ENCODE peak calls at places on chromosomes 3 and 15, in ten cellular contexts. One of them, this sample, is unnamed.

GRCh38 chr3:193214445-193214844 is 26.6 kb upstream of the PLAAT1 start:
- DNase-seq in body of pancreas: no peak
- DNase-seq in stimulated activated CD4-positive, alpha-beta T cell treated with anti-CD3 and anti-CD28 coated beads, TNF-alpha, amount 100 ng/mL, for 24 hours: no peak
- DNase-seq in brain microvascular endothelial cell: no peak
- DNase-seq in glutamatergic neuron: no peak
- DNase-seq in GDM1: no peak
- DNase-seq in NCI-H1105: no peak
- DNase-seq in SW480: no peak
- DNase-seq in activated naive CD8-positive, alpha-beta T cell treated with anti-CD3 and anti-CD28 coated beads, Interleukin-2, amount 50 U/mL, for 24 hours: no peak
- DNase-seq in H4: no peak
- DNase-seq in this sample: no peak

GRCh38 chr3:139101396-139101795 is 56.7 kb upstream of the PRR23C start:
- DNase-seq in body of pancreas: no peak
- DNase-seq in stimulated activated CD4-positive, alpha-beta T cell treated with anti-CD3 and anti-CD28 coated beads, TNF-alpha, amount 100 ng/mL, for 24 hours: no peak
- DNase-seq in brain microvascular endothelial cell: no peak
- DNase-seq in glutamatergic neuron: no peak
- DNase-seq in GDM1: no peak
- DNase-seq in NCI-H1105: no peak
- DNase-seq in SW480: no peak
- DNase-seq in activated naive CD8-positive, alpha-beta T cell treated with anti-CD3 and anti-CD28 coated beads, Interleukin-2, amount 50 U/mL, for 24 hours: no peak
- DNase-seq in H4: no peak
- DNase-seq in this sample: no peak

GRCh38 chr15:83163032-83163431 is 44.6 kb downstream of the HDGFL3 start:
- DNase-seq in body of pancreas: no peak
- DNase-seq in stimulated activated CD4-positive, alpha-beta T cell treated with anti-CD3 and anti-CD28 coated beads, TNF-alpha, amount 100 ng/mL, for 24 hours: no peak
- DNase-seq in brain microvascular endothelial cell: no peak
- DNase-seq in glutamatergic neuron: no peak
- DNase-seq in GDM1: no peak
- DNase-seq in NCI-H1105: no peak
- DNase-seq in SW480: no peak
- DNase-seq in activated naive CD8-positive, alpha-beta T cell treated with anti-CD3 and anti-CD28 coated beads, Interleukin-2, amount 50 U/mL, for 24 hours: no peak
- DNase-seq in H4: no peak
- DNase-seq in this sample: no peak

GRCh38 chr3:193132247-193132646 is 108.8 kb upstream of the PLAAT1 start:
- DNase-seq in body of pancreas: no peak
- DNase-seq in stimulated activated CD4-positive, alpha-beta T cell treated with anti-CD3 and anti-CD28 coated beads, TNF-alpha, amount 100 ng/mL, for 24 hours: no peak
- DNase-seq in brain microvascular endothelial cell: no peak
- DNase-seq in glutamatergic neuron: no peak
- DNase-seq in GDM1: no peak
- DNase-seq in NCI-H1105: no peak
- DNase-seq in SW480: no peak
- DNase-seq in activated naive CD8-positive, alpha-beta T cell treated with anti-CD3 and anti-CD28 coated beads, Interleukin-2, amount 50 U/mL, for 24 hours: no peak
- DNase-seq in H4: no peak
- DNase-seq in this sample: no peak

GRCh38 chr15:54979949-54980348 is 216.8 kb downstream of the RSL24D1 start:
- DNase-seq in body of pancreas: no peak
- DNase-seq in stimulated activated CD4-positive, alpha-beta T cell treated with anti-CD3 and anti-CD28 coated beads, TNF-alpha, amount 100 ng/mL, for 24 hours: no peak
- DNase-seq in brain microvascular endothelial cell: no peak
- DNase-seq in glutamatergic neuron: no peak
- DNase-seq in GDM1: no peak
- DNase-seq in NCI-H1105: no peak
- DNase-seq in SW480: no peak
- DNase-seq in activated naive CD8-positive, alpha-beta T cell treated with anti-CD3 and anti-CD28 coated beads, Interleukin-2, amount 50 U/mL, for 24 hours: no peak
- DNase-seq in H4: no peak
- DNase-seq in this sample: no peak

GRCh38 chr3:105997800-105998526 is 129.2 kb upstream of the CBLB start:
- DNase-seq in body of pancreas: no peak
- DNase-seq in stimulated activated CD4-positive, alpha-beta T cell treated with anti-CD3 and anti-CD28 coated beads, TNF-alpha, amount 100 ng/mL, for 24 hours: no peak
- DNase-seq in brain microvascular endothelial cell: peak; percentile 90
- DNase-seq in glutamatergic neuron: no peak
- DNase-seq in GDM1: no peak
- DNase-seq in NCI-H1105: no peak
- DNase-seq in SW480: peak; percentile 11
- DNase-seq in activated naive CD8-positive, alpha-beta T cell treated with anti-CD3 and anti-CD28 coated beads, Interleukin-2, amount 50 U/mL, for 24 hours: no peak
- DNase-seq in H4: peak; percentile 89
- DNase-seq in this sample: no peak

GRCh38 chr3:41792806-41793205 is 169.1 kb downstream of the ULK4 start:
- DNase-seq in body of pancreas: no peak
- DNase-seq in stimulated activated CD4-positive, alpha-beta T cell treated with anti-CD3 and anti-CD28 coated beads, TNF-alpha, amount 100 ng/mL, for 24 hours: no peak
- DNase-seq in brain microvascular endothelial cell: no peak
- DNase-seq in glutamatergic neuron: no peak
- DNase-seq in GDM1: no peak
- DNase-seq in NCI-H1105: no peak
- DNase-seq in SW480: no peak
- DNase-seq in activated naive CD8-positive, alpha-beta T cell treated with anti-CD3 and anti-CD28 coated beads, Interleukin-2, amount 50 U/mL, for 24 hours: no peak
- DNase-seq in H4: no peak
- DNase-seq in this sample: no peak

GRCh38 chr3:158789592-158789991 is 12.3 kb upstream of the MFSD1 start:
- DNase-seq in body of pancreas: no peak
- DNase-seq in stimulated activated CD4-positive, alpha-beta T cell treated with anti-CD3 and anti-CD28 coated beads, TNF-alpha, amount 100 ng/mL, for 24 hours: no peak
- DNase-seq in brain microvascular endothelial cell: peak; percentile 83
- DNase-seq in glutamatergic neuron: no peak
- DNase-seq in GDM1: no peak
- DNase-seq in NCI-H1105: peak; percentile 14
- DNase-seq in SW480: no peak
- DNase-seq in activated naive CD8-positive, alpha-beta T cell treated with anti-CD3 and anti-CD28 coated beads, Interleukin-2, amount 50 U/mL, for 24 hours: no peak
- DNase-seq in H4: peak; percentile 73
- DNase-seq in this sample: no peak

GRCh38 chr3:28745436-28745835 is 396.8 kb upstream of the AZI2 start:
- DNase-seq in body of pancreas: no peak
- DNase-seq in stimulated activated CD4-positive, alpha-beta T cell treated with anti-CD3 and anti-CD28 coated beads, TNF-alpha, amount 100 ng/mL, for 24 hours: no peak
- DNase-seq in brain microvascular endothelial cell: no peak
- DNase-seq in glutamatergic neuron: no peak
- DNase-seq in GDM1: no peak
- DNase-seq in NCI-H1105: no peak
- DNase-seq in SW480: peak; percentile 49
- DNase-seq in activated naive CD8-positive, alpha-beta T cell treated with anti-CD3 and anti-CD28 coated beads, Interleukin-2, amount 50 U/mL, for 24 hours: no peak
- DNase-seq in H4: peak; percentile 10
- DNase-seq in this sample: no peak

GRCh38 chr3:153595186-153595815 is 433.3 kb downstream of the RAP2B start:
- DNase-seq in body of pancreas: no peak
- DNase-seq in stimulated activated CD4-positive, alpha-beta T cell treated with anti-CD3 and anti-CD28 coated beads, TNF-alpha, amount 100 ng/mL, for 24 hours: no peak
- DNase-seq in brain microvascular endothelial cell: peak; percentile 49
- DNase-seq in glutamatergic neuron: no peak
- DNase-seq in GDM1: no peak
- DNase-seq in NCI-H1105: peak; percentile 40
- DNase-seq in SW480: peak; percentile 62
- DNase-seq in activated naive CD8-positive, alpha-beta T cell treated with anti-CD3 and anti-CD28 coated beads, Interleukin-2, amount 50 U/mL, for 24 hours: no peak
- DNase-seq in H4: peak; percentile 61
- DNase-seq in this sample: no peak

GRCh38 chr3:151584603-151585002 is 123.7 kb upstream of the IGSF10 start:
- DNase-seq in body of pancreas: no peak
- DNase-seq in stimulated activated CD4-positive, alpha-beta T cell treated with anti-CD3 and anti-CD28 coated beads, TNF-alpha, amount 100 ng/mL, for 24 hours: no peak
- DNase-seq in brain microvascular endothelial cell: no peak
- DNase-seq in glutamatergic neuron: peak; percentile 32
- DNase-seq in GDM1: no peak
- DNase-seq in NCI-H1105: no peak
- DNase-seq in SW480: peak; percentile 8
- DNase-seq in activated naive CD8-positive, alpha-beta T cell treated with anti-CD3 and anti-CD28 coated beads, Interleukin-2, amount 50 U/mL, for 24 hours: no peak
- DNase-seq in H4: no peak
- DNase-seq in this sample: no peak

GRCh38 chr15:68417897-68418296 is 14.1 kb downstream of the ITGA11 start:
- DNase-seq in body of pancreas: no peak
- DNase-seq in stimulated activated CD4-positive, alpha-beta T cell treated with anti-CD3 and anti-CD28 coated beads, TNF-alpha, amount 100 ng/mL, for 24 hours: no peak
- DNase-seq in brain microvascular endothelial cell: no peak
- DNase-seq in glutamatergic neuron: no peak
- DNase-seq in GDM1: no peak
- DNase-seq in NCI-H1105: no peak
- DNase-seq in SW480: no peak
- DNase-seq in activated naive CD8-positive, alpha-beta T cell treated with anti-CD3 and anti-CD28 coated beads, Interleukin-2, amount 50 U/mL, for 24 hours: no peak
- DNase-seq in H4: no peak
- DNase-seq in this sample: no peak

GRCh38 chr3:41045491-41045890 is 153.8 kb upstream of the CTNNB1 start:
- DNase-seq in body of pancreas: no peak
- DNase-seq in stimulated activated CD4-positive, alpha-beta T cell treated with anti-CD3 and anti-CD28 coated beads, TNF-alpha, amount 100 ng/mL, for 24 hours: no peak
- DNase-seq in brain microvascular endothelial cell: no peak
- DNase-seq in glutamatergic neuron: no peak
- DNase-seq in GDM1: no peak
- DNase-seq in NCI-H1105: no peak
- DNase-seq in SW480: no peak
- DNase-seq in activated naive CD8-positive, alpha-beta T cell treated with anti-CD3 and anti-CD28 coated beads, Interleukin-2, amount 50 U/mL, for 24 hours: no peak
- DNase-seq in H4: no peak
- DNase-seq in this sample: no peak

GRCh38 chr3:24100694-24101402 is 155.8 kb downstream of the NR1D2 start:
- DNase-seq in body of pancreas: no peak
- DNase-seq in stimulated activated CD4-positive, alpha-beta T cell treated with anti-CD3 and anti-CD28 coated beads, TNF-alpha, amount 100 ng/mL, for 24 hours: no peak
- DNase-seq in brain microvascular endothelial cell: no peak
- DNase-seq in glutamatergic neuron: no peak
- DNase-seq in GDM1: no peak
- DNase-seq in NCI-H1105: no peak
- DNase-seq in SW480: no peak
- DNase-seq in activated naive CD8-positive, alpha-beta T cell treated with anti-CD3 and anti-CD28 coated beads, Interleukin-2, amount 50 U/mL, for 24 hours: no peak
- DNase-seq in H4: no peak
- DNase-seq in this sample: no peak

GRCh38 chr3:60250810-60251209 is 1000.4 kb downstream of the FHIT start:
- DNase-seq in body of pancreas: no peak
- DNase-seq in stimulated activated CD4-positive, alpha-beta T cell treated with anti-CD3 and anti-CD28 coated beads, TNF-alpha, amount 100 ng/mL, for 24 hours: no peak
- DNase-seq in brain microvascular endothelial cell: no peak
- DNase-seq in glutamatergic neuron: no peak
- DNase-seq in GDM1: no peak
- DNase-seq in NCI-H1105: no peak
- DNase-seq in SW480: no peak
- DNase-seq in activated naive CD8-positive, alpha-beta T cell treated with anti-CD3 and anti-CD28 coated beads, Interleukin-2, amount 50 U/mL, for 24 hours: no peak
- DNase-seq in H4: no peak
- DNase-seq in this sample: no peak

GRCh38 chr3:146160964-146161724 is at the start of gene PLOD2:
- DNase-seq in body of pancreas: peak; percentile 85
- DNase-seq in stimulated activated CD4-positive, alpha-beta T cell treated with anti-CD3 and anti-CD28 coated beads, TNF-alpha, amount 100 ng/mL, for 24 hours: no peak
- DNase-seq in brain microvascular endothelial cell: peak; percentile 85
- DNase-seq in glutamatergic neuron: peak; percentile 84
- DNase-seq in GDM1: peak; percentile 26
- DNase-seq in NCI-H1105: peak; percentile 87
- DNase-seq in SW480: peak; percentile 35
- DNase-seq in activated naive CD8-positive, alpha-beta T cell treated with anti-CD3 and anti-CD28 coated beads, Interleukin-2, amount 50 U/mL, for 24 hours: peak; percentile 22
- DNase-seq in H4: peak; percentile 88
- DNase-seq in this sample: peak; percentile 86

GRCh38 chr15:52383100-52383588 is 87.5 kb upstream of the MYO5C start:
- DNase-seq in body of pancreas: no peak
- DNase-seq in stimulated activated CD4-positive, alpha-beta T cell treated with anti-CD3 and anti-CD28 coated beads, TNF-alpha, amount 100 ng/mL, for 24 hours: no peak
- DNase-seq in brain microvascular endothelial cell: no peak
- DNase-seq in glutamatergic neuron: no peak
- DNase-seq in GDM1: no peak
- DNase-seq in NCI-H1105: no peak
- DNase-seq in SW480: no peak
- DNase-seq in activated naive CD8-positive, alpha-beta T cell treated with anti-CD3 and anti-CD28 coated beads, Interleukin-2, amount 50 U/mL, for 24 hours: no peak
- DNase-seq in H4: no peak
- DNase-seq in this sample: no peak

GRCh38 chr3:75906555-75907112 is 121.3 kb upstream of the ZNF717 start:
- DNase-seq in body of pancreas: peak; percentile 15
- DNase-seq in stimulated activated CD4-positive, alpha-beta T cell treated with anti-CD3 and anti-CD28 coated beads, TNF-alpha, amount 100 ng/mL, for 24 hours: no peak
- DNase-seq in brain microvascular endothelial cell: peak; percentile 61
- DNase-seq in glutamatergic neuron: peak; percentile 84
- DNase-seq in GDM1: no peak
- DNase-seq in NCI-H1105: peak; percentile 25
- DNase-seq in SW480: no peak
- DNase-seq in activated naive CD8-positive, alpha-beta T cell treated with anti-CD3 and anti-CD28 coated beads, Interleukin-2, amount 50 U/mL, for 24 hours: no peak
- DNase-seq in H4: peak; percentile 76
- DNase-seq in this sample: no peak

GRCh38 chr3:33124638-33125037 is 10.8 kb downstream of the CRTAP start:
- DNase-seq in body of pancreas: no peak
- DNase-seq in stimulated activated CD4-positive, alpha-beta T cell treated with anti-CD3 and anti-CD28 coated beads, TNF-alpha, amount 100 ng/mL, for 24 hours: no peak
- DNase-seq in brain microvascular endothelial cell: no peak
- DNase-seq in glutamatergic neuron: no peak
- DNase-seq in GDM1: no peak
- DNase-seq in NCI-H1105: no peak
- DNase-seq in SW480: no peak
- DNase-seq in activated naive CD8-positive, alpha-beta T cell treated with anti-CD3 and anti-CD28 coated beads, Interleukin-2, amount 50 U/mL, for 24 hours: no peak
- DNase-seq in H4: no peak
- DNase-seq in this sample: no peak

GRCh38 chr3:148902173-148902791 is 37.2 kb downstream of the CPA3 start:
- DNase-seq in body of pancreas: no peak
- DNase-seq in stimulated activated CD4-positive, alpha-beta T cell treated with anti-CD3 and anti-CD28 coated beads, TNF-alpha, amount 100 ng/mL, for 24 hours: no peak
- DNase-seq in brain microvascular endothelial cell: no peak
- DNase-seq in glutamatergic neuron: no peak
- DNase-seq in GDM1: no peak
- DNase-seq in NCI-H1105: no peak
- DNase-seq in SW480: no peak
- DNase-seq in activated naive CD8-positive, alpha-beta T cell treated with anti-CD3 and anti-CD28 coated beads, Interleukin-2, amount 50 U/mL, for 24 hours: no peak
- DNase-seq in H4: no peak
- DNase-seq in this sample: no peak

GRCh38 chr3:196650740-196651311 is 11.3 kb downstream of the NRROS start:
- DNase-seq in body of pancreas: no peak
- DNase-seq in stimulated activated CD4-positive, alpha-beta T cell treated with anti-CD3 and anti-CD28 coated beads, TNF-alpha, amount 100 ng/mL, for 24 hours: no peak
- DNase-seq in brain microvascular endothelial cell: peak; percentile 97
- DNase-seq in glutamatergic neuron: no peak
- DNase-seq in GDM1: peak; percentile 60
- DNase-seq in NCI-H1105: no peak
- DNase-seq in SW480: peak; percentile 55
- DNase-seq in activated naive CD8-positive, alpha-beta T cell treated with anti-CD3 and anti-CD28 coated beads, Interleukin-2, amount 50 U/mL, for 24 hours: no peak
- DNase-seq in H4: peak; percentile 90
- DNase-seq in this sample: no peak

GRCh38 chr3:194112120-194113106 is 23.5 kb upstream of the HES1 start:
- DNase-seq in body of pancreas: peak; percentile 86
- DNase-seq in stimulated activated CD4-positive, alpha-beta T cell treated with anti-CD3 and anti-CD28 coated beads, TNF-alpha, amount 100 ng/mL, for 24 hours: no peak
- DNase-seq in brain microvascular endothelial cell: no peak
- DNase-seq in glutamatergic neuron: no peak
- DNase-seq in GDM1: no peak
- DNase-seq in NCI-H1105: peak; percentile 93
- DNase-seq in SW480: peak; percentile 95
- DNase-seq in activated naive CD8-positive, alpha-beta T cell treated with anti-CD3 and anti-CD28 coated beads, Interleukin-2, amount 50 U/mL, for 24 hours: no peak
- DNase-seq in H4: peak; percentile 44
- DNase-seq in this sample: no peak

GRCh38 chr3:195806211-195806915 is 5.4 kb downstream of the MUC4 start:
- DNase-seq in body of pancreas: no peak
- DNase-seq in stimulated activated CD4-positive, alpha-beta T cell treated with anti-CD3 and anti-CD28 coated beads, TNF-alpha, amount 100 ng/mL, for 24 hours: no peak
- DNase-seq in brain microvascular endothelial cell: no peak
- DNase-seq in glutamatergic neuron: no peak
- DNase-seq in GDM1: no peak
- DNase-seq in NCI-H1105: no peak
- DNase-seq in SW480: no peak
- DNase-seq in activated naive CD8-positive, alpha-beta T cell treated with anti-CD3 and anti-CD28 coated beads, Interleukin-2, amount 50 U/mL, for 24 hours: no peak
- DNase-seq in H4: no peak
- DNase-seq in this sample: no peak

GRCh38 chr15:43225201-43225949 is 4.6 kb upstream of the EPB42 start:
- DNase-seq in body of pancreas: peak; percentile 40
- DNase-seq in stimulated activated CD4-positive, alpha-beta T cell treated with anti-CD3 and anti-CD28 coated beads, TNF-alpha, amount 100 ng/mL, for 24 hours: peak; percentile 8
- DNase-seq in brain microvascular endothelial cell: peak; percentile 50
- DNase-seq in glutamatergic neuron: no peak
- DNase-seq in GDM1: peak; percentile 72
- DNase-seq in NCI-H1105: peak; percentile 9
- DNase-seq in SW480: peak; percentile 52
- DNase-seq in activated naive CD8-positive, alpha-beta T cell treated with anti-CD3 and anti-CD28 coated beads, Interleukin-2, amount 50 U/mL, for 24 hours: peak; percentile 36
- DNase-seq in H4: peak; percentile 62
- DNase-seq in this sample: no peak

GRCh38 chr3:24305795-24306467 is 188.7 kb downstream of the THRB start:
- DNase-seq in body of pancreas: no peak
- DNase-seq in stimulated activated CD4-positive, alpha-beta T cell treated with anti-CD3 and anti-CD28 coated beads, TNF-alpha, amount 100 ng/mL, for 24 hours: no peak
- DNase-seq in brain microvascular endothelial cell: no peak
- DNase-seq in glutamatergic neuron: no peak
- DNase-seq in GDM1: no peak
- DNase-seq in NCI-H1105: no peak
- DNase-seq in SW480: no peak
- DNase-seq in activated naive CD8-positive, alpha-beta T cell treated with anti-CD3 and anti-CD28 coated beads, Interleukin-2, amount 50 U/mL, for 24 hours: no peak
- DNase-seq in H4: peak; percentile 50
- DNase-seq in this sample: no peak